ENCODE peak calls at places on chromosomes 16 and 17, in four cellular contexts. P is stomach, G is psoas muscle, W is BE2C. C is an unnamed sample. For H3K4me1, the result is how much of the 10 kb centered on the place peaks cover.

GRCh38 chr17:29933379-29933778 is 3.4 kb upstream of the SSH2 start:
- DNase-seq in G (no peak), W (no peak), P (no peak), C (peak)

GRCh38 chr16:4016648-4017047 is 99.6 kb downstream of the ADCY9 start:
- DNase-seq in G (no peak), P (no peak), W (no peak), C (no peak)

GRCh38 chr17:78935419-78936323 is 10.5 kb upstream of the TIMP2 start:
- DNase-seq in P (peak), G (peak), W (peak), C (no peak)

GRCh38 chr16:67443299-67443698 is 12.4 kb downstream of the HSD11B2 start:
- DNase-seq in W (no peak), G (peak), P (no peak), C (peak)

GRCh38 chr17:78996781-78997201 is 12.8 kb downstream of the CANT1 start:
- DNase-seq in W (no peak), P (no peak), G (no peak), C (peak)

GRCh38 chr17:82599674-82600661 is 48.3 kb downstream of the WDR45B start:
- DNase-seq in W (no peak), P (no peak), G (no peak), C (no peak)

GRCh38 chr16:50167603-50168002 is 14.5 kb downstream of the TENT4B start:
- DNase-seq in P (no peak), W (no peak), G (no peak), C (no peak)

GRCh38 chr16:87436225-87437172 is 44.4 kb downstream of the MAP1LC3B start:
- DNase-seq in G (peak), W (no peak), P (no peak), C (peak)

GRCh38 chr17:74801896-74802295 is 25.8 kb upstream of the NAT9 start:
- DNase-seq in P (no peak), W (no peak), G (no peak), C (no peak)

GRCh38 chr17:45316271-45317112 is at the start of gene MAP3K14:
- DNase-seq in G (peak), P (peak), W (peak), C (peak)
- H3K4me1 ChIP-seq in G (under half), P (half or more), W (under half), C (half or more)

GRCh38 chr17:18158022-18158600 is 25.5 kb upstream of the ALKBH5 start:
- DNase-seq in P (peak), G (peak), W (peak), C (peak)
- H3K4me3 ChIP-seq in P (peak), G (peak), W (no peak), C (peak)

GRCh38 chr16:55478827-55479559 is at the start of gene MMP2:
- DNase-seq in P (peak), W (peak), G (peak), C (peak)
- H3K4me1 ChIP-seq in P (under half), W (under half), G (under half), C (under half)

GRCh38 chr16:56355221-56355620 is 70.1 kb downstream of the AMFR start:
- DNase-seq in G (no peak), W (peak), P (peak), C (no peak)

GRCh38 chr16:56357765-56358322 is 67.5 kb downstream of the AMFR start:
- DNase-seq in W (peak), G (no peak), P (peak), C (peak)

GRCh38 chr16:56356276-56357241 is 68.8 kb downstream of the AMFR start:
- DNase-seq in W (peak), P (peak), G (peak), C (peak)

GRCh38 chr16:56355786-56356275 is 69.5 kb downstream of the AMFR start:
- DNase-seq in P (peak), G (no peak), W (peak), C (peak)

GRCh38 chr16:56357291-56357764 is 68.0 kb downstream of the AMFR start:
- DNase-seq in P (peak), W (no peak), G (no peak), C (peak)
- H3K4me3 ChIP-seq in P (peak), W (no peak), G (peak), C (no peak)

GRCh38 chr16:17396762-17397498 is 73.8 kb downstream of the XYLT1 start:
- DNase-seq in W (peak), P (peak), G (no peak), C (no peak)
- H3K4me1 ChIP-seq in W (under half), P (under half), G (under half), C (under half)

GRCh38 chr17:19744492-19744891 is 3.6 kb downstream of the ALDH3A1 start:
- DNase-seq in G (peak), W (no peak), P (no peak), C (peak)
- H3K4me3 ChIP-seq in G (peak), W (peak), P (peak), C (no peak)

GRCh38 chr17:67421869-67422273 is 44.8 kb downstream of the PITPNC1 start:
- DNase-seq in G (no peak), P (no peak), W (no peak), C (peak)

GRCh38 chr17:67422887-67423286 is 45.8 kb downstream of the PITPNC1 start:
- DNase-seq in W (no peak), G (no peak), P (no peak), C (peak)

GRCh38 chr17:67420994-67421393 is 43.9 kb downstream of the PITPNC1 start:
- DNase-seq in P (no peak), G (no peak), W (no peak), C (peak)

GRCh38 chr17:67427410-67427809 is 50.3 kb downstream of the PITPNC1 start:
- DNase-seq in G (no peak), W (no peak), P (no peak), C (no peak)

GRCh38 chr17:67425571-67426160 is 48.6 kb downstream of the PITPNC1 start:
- DNase-seq in W (no peak), P (no peak), G (no peak), C (no peak)
- H3K4me1 ChIP-seq in W (under half), P (under half), G (under half), C (under half)

GRCh38 chr17:12831839-12832238 is 42.5 kb downstream of the ARHGAP44 start:
- DNase-seq in W (no peak), P (no peak), G (no peak), C (no peak)
- H3K4me3 ChIP-seq in W (no peak), P (no peak), G (no peak), C (no peak)

DNA sequence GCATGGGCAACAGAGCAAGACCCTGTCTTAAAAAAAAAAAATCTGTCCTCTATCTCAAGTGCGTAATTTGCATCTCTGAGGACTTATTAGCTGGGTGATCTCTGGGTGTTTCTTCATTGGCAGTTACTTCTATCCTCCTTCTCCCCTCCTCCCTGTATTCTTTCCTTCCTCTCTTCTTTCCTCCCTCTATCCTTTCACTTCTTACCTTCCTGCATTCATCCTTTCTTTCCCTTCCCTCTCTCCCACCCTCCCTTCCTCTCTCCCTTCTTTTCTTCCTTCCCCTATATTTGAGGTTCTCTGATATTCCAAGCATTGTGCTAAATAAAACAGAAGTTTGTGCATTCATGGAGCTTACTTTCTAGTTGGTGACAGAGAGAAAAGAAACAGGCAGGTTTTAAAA is 10.7 kb downstream of the MFSD11 start:
- DNase-seq in G (no peak), P (no peak), W (no peak), C (no peak)
- H3K4me1 ChIP-seq in G (under half), P (under half), W (under half), C (under half)

GRCh38 chr17:19583871-19584270 is 50.2 kb downstream of the SLC47A1 start:
- DNase-seq in W (no peak), G (no peak), P (no peak), C (no peak)
- H3K4me3 ChIP-seq in W (no peak), G (no peak), P (no peak), C (no peak)

C was measured in mucosa of descending colon.